ENCODE peak calls at places on chromosomes 16 and 17, in eight cellular contexts. E is Peyer's patch; C is activated T-cell treated with anti-CD3 and anti-CD28 coated beads for 4 hours; A is activated naive CD8-positive, alpha-beta T cell treated with anti-CD3 and anti-CD28 coated beads, Interleukin-2, amount 50 U/mL, for 24 hours; P is LoVo; B is GM10248; M is NCI-H1092 treated with DMSO at 0.1 percent for 48 hours; S is left ventricle myocardium superior. I is an unnamed sample.

GRCh38 chr16:57680842-57681241 is 12.7 kb downstream of the ADGRG3 start:
- DNase-seq in E (no peak), C (no peak), A (no peak), P (no peak), B (no peak), M (no peak), S (no peak), I (no peak)

GRCh38 chr17:7914771-7915610 is 1.1 kb downstream of the RNF227 start:
- DNase-seq in E (no peak), C (no peak), A (no peak), P (no peak), B (no peak), M (no peak), S (no peak), I (no peak)

GRCh38 chr17:41885733-41886132 is 20.5 kb upstream of the KLHL11 start:
- DNase-seq in E (no peak), C (no peak), A (no peak), P (no peak), B (no peak), M (no peak), S (no peak), I (no peak)

GRCh38 chr17:31715436-31715835 is 143.6 kb downstream of the COPRS start:
- DNase-seq in E (no peak), C (no peak), A (no peak), P (no peak), B (no peak), M (no peak), S (no peak), I (no peak)

GRCh38 chr16:52123842-52124241 is 423.1 kb downstream of the TOX3 start:
- DNase-seq in E (no peak), C (no peak), A (no peak), P (no peak), B (no peak), M (no peak), S (no peak), I (no peak)

GRCh38 chr17:80457236-80457856 is 19.1 kb downstream of the NPTX1 start:
- DNase-seq in E (no peak), C (no peak), A (no peak), P (no peak), B (no peak), M (no peak), S (no peak), I (no peak)

GRCh38 chr17:83202002-83203000 is 122.9 kb downstream of the METRNL start:
- DNase-seq in E (peak), C (no peak), A (peak), P (no peak), B (no peak), M (no peak), S (peak), I (no peak)

GRCh38 chr16:21301895-21302291 is 23.8 kb upstream of the CRYM start:
- DNase-seq in E (no peak), C (no peak), A (no peak), P (no peak), B (no peak), M (peak), S (no peak), I (no peak)

GRCh38 chr17:43927101-43927935 is 15.0 kb downstream of the PPY start:
- DNase-seq in E (no peak), C (no peak), A (peak), P (no peak), B (no peak), M (no peak), S (peak), I (no peak)

GRCh38 chr16:80467961-80468360 is 72.8 kb upstream of the DYNLRB2 start:
- DNase-seq in E (no peak), C (no peak), A (no peak), P (no peak), B (no peak), M (no peak), S (no peak), I (no peak)

GRCh38 chr17:72119280-72119962 is 1.4 kb upstream of the SOX9 start:
- DNase-seq in E (no peak), C (no peak), A (no peak), P (no peak), B (no peak), M (no peak), S (no peak), I (no peak)

GRCh38 chr17:65930140-65930715 is 261.7 kb downstream of the CEP112 start:
- DNase-seq in E (no peak), C (no peak), A (no peak), P (no peak), B (no peak), M (no peak), S (no peak), I (no peak)

GRCh38 chr17:56431736-56432135 is 161.8 kb upstream of the NOG start:
- DNase-seq in E (no peak), C (no peak), A (no peak), P (no peak), B (no peak), M (no peak), S (no peak), I (no peak)

GRCh38 chr17:7548585-7549400 is at the start of gene TNFSF12:
- DNase-seq in E (peak), C (no peak), A (peak), P (no peak), B (peak), M (no peak), S (peak), I (no peak)

GRCh38 chr17:55219484-55219883 is 45.3 kb upstream of the HLF start:
- DNase-seq in E (no peak), C (no peak), A (no peak), P (no peak), B (no peak), M (no peak), S (no peak), I (no peak)

GRCh38 chr16:68921654-68922053 is 78.3 kb downstream of the TANGO6 start:
- DNase-seq in E (no peak), C (no peak), A (no peak), P (peak), B (no peak), M (no peak), S (no peak), I (no peak)

GRCh38 chr16:81424761-81425160 is 19.8 kb upstream of the CMIP start:
- DNase-seq in E (no peak), C (no peak), A (peak), P (no peak), B (no peak), M (no peak), S (no peak), I (no peak)

GRCh38 chr17:57957120-57957850 is 2.1 kb upstream of the CUEDC1 start:
- DNase-seq in E (peak), C (no peak), A (no peak), P (no peak), B (no peak), M (no peak), S (no peak), I (no peak)

GRCh38 chr16:65781363-65781762 is 585.1 kb upstream of the CDH5 start:
- DNase-seq in E (no peak), C (no peak), A (no peak), P (no peak), B (no peak), M (no peak), S (no peak), I (no peak)

GRCh38 chr17:31472137-31472536 is 80.7 kb downstream of the RAB11FIP4 start:
- DNase-seq in E (no peak), C (no peak), A (no peak), P (no peak), B (no peak), M (no peak), S (no peak), I (no peak)

GRCh38 chr17:7356072-7356549 is 1.2 kb downstream of the TMEM95 start:
- DNase-seq in E (peak), C (peak), A (peak), P (peak), B (peak), M (peak), S (peak), I (peak)

GRCh38 chr17:50365649-50366393 is 7.2 kb downstream of the MRPL27 start:
- DNase-seq in E (no peak), C (no peak), A (no peak), P (no peak), B (no peak), M (no peak), S (no peak), I (no peak)

GRCh38 chr16:85984211-85984880 is 85.4 kb downstream of the IRF8 start:
- DNase-seq in E (no peak), C (no peak), A (no peak), P (no peak), B (no peak), M (no peak), S (no peak), I (no peak)

GRCh38 chr17:63448655-63449054 is 2.5 kb upstream of the CYB561 start:
- DNase-seq in E (no peak), C (no peak), A (no peak), P (no peak), B (no peak), M (no peak), S (no peak), I (no peak)

GRCh38 chr16:22705799-22706198 is 108.2 kb upstream of the HS3ST2 start:
- DNase-seq in E (no peak), C (no peak), A (no peak), P (no peak), B (no peak), M (no peak), S (no peak), I (no peak)

GRCh38 chr16:52837251-52837650 is 215.4 kb downstream of the CHD9NB start:
- DNase-seq in E (no peak), C (no peak), A (no peak), P (no peak), B (no peak), M (no peak), S (no peak), I (no peak)

GRCh38 chr17:40442392-40443195 is 656 bp upstream of the IGFBP4 start:
- DNase-seq in E (no peak), C (no peak), A (no peak), P (no peak), B (no peak), M (no peak), S (peak), I (no peak)

GRCh38 chr17:19384723-19385391 is 2.1 kb downstream of the MFAP4 start:
- DNase-seq in E (peak), C (no peak), A (no peak), P (no peak), B (no peak), M (no peak), S (peak), I (peak)

GRCh38 chr16:8173111-8173644 is 417.1 kb downstream of the TMEM114 start:
- DNase-seq in E (no peak), C (no peak), A (peak), P (peak), B (peak), M (peak), S (peak), I (peak)